ENCODE peak calls at places on chromosomes 11 and 22, in seven cellular contexts. Y is brain microvascular endothelial cell; N is right cardiac atrium; K is RPMI8226; C is GM12865; L is ELR; B is stimulated activated CD4-positive, alpha-beta T cell treated with anti-CD3 and anti-CD28 coated beads, Interleukin-15, amount 100 ng/mL, for 24 hours. S is an unnamed sample.

GRCh38 chr11:69576069-69576782 is 64.7 kb upstream of the CCND1 start:
- DNase-seq in Y (no peak), N (no peak), K (no peak), C (no peak), L (no peak), B (no peak), S (no peak)

GRCh38 chr11:115778928-115779650 is 274.9 kb upstream of the CADM1 start:
- DNase-seq in Y (no peak), N (no peak), K (no peak), C (peak), L (no peak), B (no peak), S (no peak)

GRCh38 chr11:126146454-126147192 is 64.8 kb downstream of the RPUSD4 start:
- DNase-seq in Y (no peak), N (no peak), K (no peak), C (no peak), L (no peak), B (no peak), S (no peak)

GRCh38 chr11:1310772-1311468 is 1.5 kb upstream of the TOLLIP start:
- DNase-seq in Y (no peak), N (no peak), K (no peak), C (peak), L (no peak), B (peak), S (no peak)

GRCh38 chr22:46974631-46975585 is 212.5 kb downstream of the TBC1D22A start:
- DNase-seq in Y (no peak), N (no peak), K (no peak), C (no peak), L (no peak), B (no peak), S (no peak)

GRCh38 chr11:110156503-110156902 is 63.3 kb downstream of the ZC3H12C start:
- DNase-seq in Y (no peak), N (no peak), K (no peak), C (no peak), L (peak), B (no peak), S (no peak)

GRCh38 chr11:21628641-21629040 is 564.2 kb upstream of the ANO5 start:
- DNase-seq in Y (no peak), N (no peak), K (no peak), C (no peak), L (no peak), B (no peak), S (no peak)

GRCh38 chr11:46677991-46678740 is 22.3 kb downstream of the ARHGAP1 start:
- DNase-seq in Y (no peak), N (no peak), K (no peak), C (no peak), L (peak), B (no peak), S (peak)

GRCh38 chr11:9607511-9607899 is 34.0 kb downstream of the WEE1 start:
- DNase-seq in Y (no peak), N (no peak), K (no peak), C (no peak), L (no peak), B (no peak), S (no peak)

GRCh38 chr11:45423475-45424081 is 137.4 kb upstream of the SYT13 start:
- DNase-seq in Y (no peak), N (no peak), K (no peak), C (no peak), L (no peak), B (no peak), S (no peak)

GRCh38 chr11:34890812-34891211 is 25.4 kb downstream of the APIP start:
- DNase-seq in Y (peak), N (no peak), K (peak), C (peak), L (peak), B (no peak), S (peak)

GRCh38 chr22:19751497-19752245 is 8.9 kb upstream of the TBX1 start:
- DNase-seq in Y (no peak), N (no peak), K (no peak), C (no peak), L (no peak), B (no peak), S (no peak)

GRCh38 chr11:3155691-3156258 is 9.3 kb downstream of the OSBPL5 start:
- DNase-seq in Y (no peak), N (peak), K (no peak), C (no peak), L (no peak), B (no peak), S (peak)

GRCh38 chr11:107370390-107370789 is 87.2 kb downstream of the CWF19L2 start:
- DNase-seq in Y (no peak), N (no peak), K (no peak), C (peak), L (peak), B (no peak), S (peak)